ENCODE peak calls at places on chromosomes 5 and 9, in four cellular contexts. One of them, this sample, is unnamed.

GRCh38 chr5:31531543-31531887 is 378 bp downstream of the DROSHA start:
- DNase-seq in lower lobe of right lung: peak; percentile 53
- DNase-seq in ovary: peak; percentile 8
- DNase-seq in body of pancreas: peak; percentile 37
- DNase-seq in this sample: no peak

GRCh38 chr9:121897140-121897539 is 196.0 kb downstream of the TTLL11 start:
- DNase-seq in ovary: no peak
- DNase-seq in lower lobe of right lung: no peak
- DNase-seq in body of pancreas: no peak
- DNase-seq in this sample: no peak

GRCh38 chr5:73299665-73300435 is 126.9 kb downstream of the TMEM174 start:
- DNase-seq in body of pancreas: no peak
- DNase-seq in lower lobe of right lung: no peak
- DNase-seq in ovary: no peak
- DNase-seq in this sample: no peak

GRCh38 chr5:111699324-111699723 is 57.7 kb downstream of the NREP start:
- DNase-seq in lower lobe of right lung: no peak
- DNase-seq in body of pancreas: no peak
- DNase-seq in ovary: no peak
- DNase-seq in this sample: no peak

GRCh38 chr9:109497193-109498165 is 628 bp downstream of the PTPN3 start:
- DNase-seq in ovary: no peak
- DNase-seq in lower lobe of right lung: no peak
- DNase-seq in body of pancreas: peak; percentile 55
- DNase-seq in this sample: no peak

GRCh38 chr5:177128551-177128976 is 5.0 kb upstream of the NSD1 start:
- DNase-seq in body of pancreas: no peak
- DNase-seq in ovary: no peak
- DNase-seq in lower lobe of right lung: no peak
- DNase-seq in this sample: no peak

GRCh38 chr5:168086104-168086610 is 205.3 kb upstream of the WWC1 start:
- DNase-seq in lower lobe of right lung: no peak
- DNase-seq in body of pancreas: no peak
- DNase-seq in ovary: no peak
- DNase-seq in this sample: no peak

GRCh38 chr5:93158841-93159240 is 422.2 kb downstream of the NR2F1-AS1 start:
- DNase-seq in body of pancreas: no peak
- DNase-seq in ovary: no peak
- DNase-seq in lower lobe of right lung: no peak
- DNase-seq in this sample: no peak

GRCh38 chr9:70229026-70229425 is 29.8 kb upstream of the SMC5 start:
- DNase-seq in body of pancreas: no peak
- DNase-seq in lower lobe of right lung: no peak
- DNase-seq in ovary: peak; percentile 44
- DNase-seq in this sample: no peak

GRCh38 chr9:115591584-115591984 is 473.6 kb upstream of the TNC start:
- DNase-seq in body of pancreas: peak; percentile 52
- DNase-seq in lower lobe of right lung: peak; percentile 45
- DNase-seq in ovary: peak; percentile 10
- DNase-seq in this sample: peak; percentile 99

GRCh38 chr5:159123700-159124099 is 24.0 kb upstream of the EBF1 start:
- DNase-seq in body of pancreas: no peak
- DNase-seq in ovary: no peak
- DNase-seq in lower lobe of right lung: no peak
- DNase-seq in this sample: no peak

GRCh38 chr5:16160706-16161105 is 18.9 kb downstream of the MARCHF11 start:
- DNase-seq in body of pancreas: peak; percentile 32
- DNase-seq in lower lobe of right lung: no peak
- DNase-seq in ovary: no peak
- DNase-seq in this sample: peak; percentile 33

GRCh38 chr5:25754895-25755294 is 1110.1 kb upstream of the CDH10 start:
- DNase-seq in lower lobe of right lung: no peak
- DNase-seq in body of pancreas: no peak
- DNase-seq in ovary: no peak
- DNase-seq in this sample: no peak

GRCh38 chr5:132272341-132273210 is 15.1 kb downstream of the PDLIM4 start:
- DNase-seq in body of pancreas: peak; percentile 68
- DNase-seq in lower lobe of right lung: peak; percentile 67
- DNase-seq in ovary: peak; percentile 49
- DNase-seq in this sample: no peak

GRCh38 chr5:9655641-9656040 is 25.5 kb upstream of the TAS2R1 start:
- DNase-seq in ovary: no peak
- DNase-seq in body of pancreas: no peak
- DNase-seq in lower lobe of right lung: no peak
- DNase-seq in this sample: no peak

DNA sequence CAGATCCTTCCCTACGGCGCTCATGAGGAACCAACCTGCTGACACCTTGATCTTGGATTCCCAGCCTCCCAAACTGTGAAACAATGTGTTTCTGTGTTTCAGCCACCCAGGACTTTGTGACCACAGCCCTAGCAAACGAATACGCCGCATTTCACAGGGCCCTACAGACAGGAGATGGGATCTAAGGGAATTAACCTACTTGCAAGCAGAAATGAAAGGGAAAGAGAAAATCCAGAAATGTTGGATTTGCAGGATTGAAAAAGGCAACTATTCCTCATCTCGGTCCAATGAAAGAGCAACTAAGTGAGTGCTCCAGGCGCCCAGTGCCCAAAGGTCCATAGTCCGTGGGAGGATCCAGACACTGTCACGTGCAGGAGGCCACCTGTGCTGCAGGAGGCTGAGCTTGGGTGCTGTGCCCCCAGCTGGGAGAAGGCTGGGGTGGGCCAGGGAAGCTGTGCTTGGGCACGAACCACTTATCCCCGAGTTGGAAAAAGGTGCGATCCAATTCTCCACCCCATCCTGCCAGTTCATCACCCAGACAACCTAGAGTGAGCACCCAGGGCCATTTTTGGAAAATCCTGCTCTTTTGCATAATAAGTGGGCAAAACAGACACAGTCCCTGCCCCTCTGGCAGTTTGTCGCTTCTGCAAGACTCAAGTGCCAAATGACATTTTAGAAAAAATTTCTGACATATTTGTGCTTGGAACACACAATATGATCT is 177.9 kb downstream of the C9orf50 start:
- DNase-seq in body of pancreas: peak; percentile 48
- DNase-seq in lower lobe of right lung: no peak
- DNase-seq in ovary: no peak
- DNase-seq in this sample: no peak
- H3K4me3 ChIP-seq in body of pancreas: no peak overlapping the region
- H3K4me3 ChIP-seq in lower lobe of right lung: no peak overlapping the region
- H3K4me3 ChIP-seq in ovary: no peak overlapping the region
- H3K4me3 ChIP-seq in this sample: no peak overlapping the region

GRCh38 chr5:124686239-124687004 is 60.0 kb downstream of the ZNF608 start:
- DNase-seq in lower lobe of right lung: no peak
- DNase-seq in body of pancreas: no peak
- DNase-seq in ovary: no peak
- DNase-seq in this sample: no peak
- H3K4me3 ChIP-seq in lower lobe of right lung: no peak overlapping the region
- H3K4me3 ChIP-seq in body of pancreas: no peak overlapping the region
- H3K4me3 ChIP-seq in ovary: no peak overlapping the region
- H3K4me3 ChIP-seq in this sample: no peak overlapping the region

GRCh38 chr5:134091626-134092121 is 22.8 kb upstream of the TCF7 start:
- DNase-seq in ovary: no peak
- DNase-seq in lower lobe of right lung: no peak
- DNase-seq in body of pancreas: no peak
- DNase-seq in this sample: no peak

GRCh38 chr5:134095887-134096589 is 18.4 kb upstream of the TCF7 start:
- DNase-seq in lower lobe of right lung: no peak
- DNase-seq in ovary: no peak
- DNase-seq in body of pancreas: no peak
- DNase-seq in this sample: no peak

GRCh38 chr5:134092875-134093274 is 21.6 kb upstream of the TCF7 start:
- DNase-seq in ovary: no peak
- DNase-seq in body of pancreas: no peak
- DNase-seq in lower lobe of right lung: no peak
- DNase-seq in this sample: no peak

GRCh38 chr5:134095293-134095692 is 19.2 kb upstream of the TCF7 start:
- DNase-seq in lower lobe of right lung: no peak
- DNase-seq in ovary: no peak
- DNase-seq in body of pancreas: no peak
- DNase-seq in this sample: no peak

GRCh38 chr5:134093351-134093750 is 21.1 kb upstream of the TCF7 start:
- DNase-seq in body of pancreas: no peak
- DNase-seq in ovary: no peak
- DNase-seq in lower lobe of right lung: no peak
- DNase-seq in this sample: no peak
- H3K4me3 ChIP-seq in body of pancreas: no peak overlapping the region
- H3K4me3 ChIP-seq in ovary: no peak overlapping the region
- H3K4me3 ChIP-seq in lower lobe of right lung: no peak overlapping the region
- H3K4me3 ChIP-seq in this sample: no peak overlapping the region

DNA sequence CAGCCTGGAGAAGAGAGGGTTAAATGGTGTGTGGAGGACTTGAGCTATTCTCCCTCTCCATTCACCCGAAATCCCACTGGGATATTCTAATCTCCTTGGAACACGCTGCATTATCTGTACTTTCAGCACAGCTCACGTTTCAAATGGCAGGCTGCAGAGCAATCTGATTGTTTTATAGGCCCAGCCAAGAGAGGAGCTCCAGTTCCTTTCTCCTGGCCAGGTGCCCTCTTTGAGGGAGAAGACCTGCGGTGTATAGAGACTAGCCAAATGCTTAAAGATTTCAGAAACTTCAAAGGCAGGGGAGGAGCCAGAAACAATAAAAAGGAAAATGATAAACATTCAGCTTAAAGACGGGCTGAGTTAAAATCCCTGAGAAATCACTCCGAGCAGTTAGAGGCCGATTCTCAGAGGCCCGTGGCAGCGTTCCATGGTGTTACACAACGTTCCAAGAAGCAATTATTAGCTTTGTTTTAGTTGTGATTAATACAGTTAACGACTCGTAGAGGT is 564.0 kb upstream of the KLF4 start:
- DNase-seq in ovary: peak; percentile 85
- DNase-seq in lower lobe of right lung: peak; percentile 56
- DNase-seq in body of pancreas: peak; percentile 63
- DNase-seq in this sample: peak; percentile 94
- H3K4me3 ChIP-seq in ovary: no peak overlapping the region
- H3K4me3 ChIP-seq in lower lobe of right lung: no peak overlapping the region
- H3K4me3 ChIP-seq in body of pancreas: no peak overlapping the region
- H3K4me3 ChIP-seq in this sample: no peak overlapping the region

GRCh38 chr5:35908266-35908665 is 30.2 kb downstream of the CAPSL start:
- DNase-seq in lower lobe of right lung: no peak
- DNase-seq in ovary: no peak
- DNase-seq in body of pancreas: no peak
- DNase-seq in this sample: no peak
- H3K4me3 ChIP-seq in lower lobe of right lung: no peak overlapping the region
- H3K4me3 ChIP-seq in ovary: no peak overlapping the region
- H3K4me3 ChIP-seq in body of pancreas: no peak overlapping the region
- H3K4me3 ChIP-seq in this sample: no peak overlapping the region

GRCh38 chr9:89477395-89477794 is 20.5 kb downstream of the SEMA4D start:
- DNase-seq in lower lobe of right lung: no peak
- DNase-seq in body of pancreas: no peak
- DNase-seq in ovary: no peak
- DNase-seq in this sample: no peak
- H3K4me3 ChIP-seq in lower lobe of right lung: peak overlapping the region; percentile 10
- H3K4me3 ChIP-seq in body of pancreas: no peak overlapping the region
- H3K4me3 ChIP-seq in ovary: no peak overlapping the region
- H3K4me3 ChIP-seq in this sample: no peak overlapping the region

GRCh38 chr5:106584268-106584667 is 1086.5 kb downstream of the EFNA5 start:
- DNase-seq in ovary: no peak
- DNase-seq in lower lobe of right lung: no peak
- DNase-seq in body of pancreas: no peak
- DNase-seq in this sample: no peak
- H3K4me3 ChIP-seq in ovary: no peak overlapping the region
- H3K4me3 ChIP-seq in lower lobe of right lung: no peak overlapping the region
- H3K4me3 ChIP-seq in body of pancreas: no peak overlapping the region
- H3K4me3 ChIP-seq in this sample: no peak overlapping the region

GRCh38 chr5:172683264-172683663 is 42.2 kb downstream of the NEURL1B start:
- DNase-seq in ovary: no peak
- DNase-seq in lower lobe of right lung: no peak
- DNase-seq in body of pancreas: no peak
- DNase-seq in this sample: no peak
- H3K4me3 ChIP-seq in ovary: no peak overlapping the region
- H3K4me3 ChIP-seq in lower lobe of right lung: no peak overlapping the region
- H3K4me3 ChIP-seq in body of pancreas: no peak overlapping the region
- H3K4me3 ChIP-seq in this sample: no peak overlapping the region